ENCODE peak calls at places on chromosome 11, in ten cellular contexts. T is choroid plexus epithelial cell; C is right atrium auricular region; L is brain microvascular endothelial cell; A is fibroblast of pulmonary artery; E is GM13977; Y is GM12865; K is pancreas; I is CD4-positive, alpha-beta T cell; O is sigmoid colon. V is an unnamed sample.

GRCh38 chr11:65053826-65054503 is 4.4 kb downstream of the NAALADL1 start:
- DNase-seq in T (no peak), C (no peak), L (no peak), A (no peak), E (no peak), Y (peak; percentile 33), K (no peak), I (no peak), O (no peak), V (no peak)

GRCh38 chr11:35030716-35031213 is 108.2 kb upstream of the CD44 start:
- DNase-seq in T (peak; percentile 94), C (peak; percentile 83), L (peak; percentile 98), A (peak; percentile 92), E (no peak), Y (peak; percentile 51), K (no peak), I (no peak), O (peak; percentile 69), V (peak; percentile 97)

GRCh38 chr11:1289211-1289935 is 20.1 kb downstream of the TOLLIP start:
- DNase-seq in T (no peak), C (no peak), L (no peak), A (no peak), E (no peak), Y (no peak), K (no peak), I (no peak), O (no peak), V (no peak)

GRCh38 chr11:126862664-126863247 is 137.8 kb downstream of the KIRREL3 start:
- DNase-seq in T (no peak), C (no peak), L (no peak), A (no peak), E (no peak), Y (peak; percentile 51), K (no peak), I (no peak), O (no peak), V (no peak)

GRCh38 chr11:72758690-72759389 is 6.6 kb upstream of the ARAP1 start:
- DNase-seq in T (peak; percentile 98), C (no peak), L (peak; percentile 98), A (peak; percentile 94), E (no peak), Y (no peak), K (peak; percentile 48), I (no peak), O (no peak), V (no peak)

GRCh38 chr11:134022748-134023147 is 46.1 kb upstream of the JAM3 start:
- DNase-seq in T (no peak), C (no peak), L (no peak), A (no peak), E (no peak), Y (no peak), K (no peak), I (no peak), O (no peak), V (no peak)

GRCh38 chr11:89016214-89016613 is 49.6 kb downstream of the GRM5 start:
- DNase-seq in T (no peak), C (no peak), L (no peak), A (no peak), E (no peak), Y (no peak), K (no peak), I (no peak), O (no peak), V (no peak)

GRCh38 chr11:109971184-109971523 is 122.0 kb upstream of the ZC3H12C start:
- DNase-seq in T (peak; percentile 95), C (no peak), L (peak; percentile 73), A (peak; percentile 90), E (no peak), Y (peak; percentile 45), K (no peak), I (no peak), O (no peak), V (peak; percentile 38)

GRCh38 chr11:69892237-69892985 is 73.2 kb upstream of the FGF3 start:
- DNase-seq in T (no peak), C (no peak), L (no peak), A (no peak), E (no peak), Y (no peak), K (no peak), I (no peak), O (no peak), V (no peak)

GRCh38 chr11:43955381-43956118 is 13.1 kb downstream of the C11orf96 start:
- DNase-seq in T (no peak), C (no peak), L (no peak), A (peak; percentile 46), E (no peak), Y (no peak), K (no peak), I (no peak), O (no peak), V (peak; percentile 79)

GRCh38 chr11:85647604-85648299 is at the start of gene TMEM126A:
- DNase-seq in T (peak; percentile 84), C (peak; percentile 88), L (peak; percentile 79), A (peak; percentile 82), E (peak; percentile 83), Y (peak; percentile 92), K (peak; percentile 92), I (peak; percentile 87), O (peak; percentile 93), V (peak; percentile 91)

GRCh38 chr11:85307381-85307780 is 319.8 kb downstream of the DLG2 start:
- DNase-seq in T (no peak), C (no peak), L (no peak), A (no peak), E (no peak), Y (no peak), K (no peak), I (no peak), O (no peak), V (no peak)

GRCh38 chr11:117314840-117315239 is 1.2 kb downstream of the BACE1 start:
- DNase-seq in T (no peak), C (no peak), L (no peak), A (no peak), E (no peak), Y (no peak), K (no peak), I (no peak), O (peak; percentile 59), V (no peak)

GRCh38 chr11:28529046-28529445 is 420.9 kb downstream of the METTL15 start:
- DNase-seq in T (peak; percentile 92), C (no peak), L (peak; percentile 61), A (no peak), E (no peak), Y (no peak), K (no peak), I (no peak), O (no peak), V (no peak)

GRCh38 chr11:28528217-28528616 is 420.0 kb downstream of the METTL15 start:
- DNase-seq in T (no peak), C (no peak), L (no peak), A (no peak), E (no peak), Y (no peak), K (no peak), I (no peak), O (no peak), V (no peak)

GRCh38 chr11:28525636-28526405 is 417.6 kb downstream of the METTL15 start:
- DNase-seq in T (no peak), C (no peak), L (no peak), A (no peak), E (no peak), Y (no peak), K (no peak), I (no peak), O (no peak), V (no peak)

GRCh38 chr11:28526406-28526751 is 418.2 kb downstream of the METTL15 start:
- DNase-seq in T (peak; percentile 23), C (no peak), L (no peak), A (peak; percentile 13), E (no peak), Y (no peak), K (no peak), I (no peak), O (no peak), V (peak; percentile 28)

DNA sequence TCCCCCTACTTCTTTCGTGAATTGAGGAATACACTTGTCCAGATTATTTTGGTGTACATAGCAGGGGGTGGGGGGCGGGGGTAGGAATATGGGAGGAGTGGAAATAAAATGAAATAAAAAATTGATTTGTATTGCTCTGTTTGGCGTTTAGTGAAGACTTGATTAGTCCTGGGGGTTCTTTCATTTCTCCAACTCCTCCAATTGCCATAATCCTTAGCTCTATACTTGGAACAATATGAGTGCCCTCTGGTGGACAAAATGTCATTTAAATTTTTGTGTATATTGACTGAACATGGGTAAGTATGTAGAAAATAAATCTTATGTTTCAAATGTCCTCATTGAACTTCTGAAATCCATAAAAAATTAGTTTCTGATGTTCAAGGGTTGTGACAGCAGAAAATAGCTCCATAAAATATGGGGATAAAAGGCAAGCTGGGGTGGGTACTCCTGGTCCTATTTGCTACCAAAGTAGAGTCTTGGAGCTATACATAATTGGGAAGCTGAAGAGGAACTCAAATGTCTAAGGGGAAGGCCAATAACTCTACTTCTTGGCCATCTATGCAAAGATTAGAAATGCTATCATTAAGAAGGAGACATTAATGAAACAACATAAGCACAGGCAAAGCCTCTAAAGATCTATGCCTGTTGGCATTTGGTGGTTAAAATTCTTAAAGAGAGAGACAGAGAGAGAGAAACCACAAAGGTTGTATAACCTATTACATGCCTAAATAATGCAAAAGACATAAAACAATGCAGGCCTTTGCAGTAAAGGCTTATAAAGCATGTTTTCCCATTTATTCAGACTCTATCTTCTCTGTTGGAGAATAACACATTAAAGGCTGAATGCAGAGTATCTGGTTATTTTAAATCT is 421.6 kb downstream of the METTL15 start:
- DNase-seq in T (peak; percentile 91), C (no peak), L (peak; percentile 51), A (peak; percentile 85), E (peak; percentile 36), Y (peak; percentile 52), K (no peak), I (no peak), O (no peak), V (peak; percentile 59)
- TF ChIP-seq CTCF in T (peak; percentile 45), C (peak; percentile 58), L (peak; percentile 20), A (peak; percentile 38), E (peak; percentile 44), Y (no peak), K (no peak), I (no peak), O (no peak), V (peak; percentile 38)

GRCh38 chr11:120137611-120138521 is at the start of gene TRIM29:
- DNase-seq in T (no peak), C (peak; percentile 28), L (no peak), A (no peak), E (no peak), Y (no peak), K (peak; percentile 18), I (no peak), O (peak; percentile 48), V (peak; percentile 73)
- TF ChIP-seq CTCF in T (no peak), C (no peak), L (no peak), A (no peak), E (no peak), Y (no peak), K (no peak), I (no peak), O (no peak), V (peak; percentile 66)

GRCh38 chr11:17906436-17906835 is 106.4 kb downstream of the SERGEF start:
- DNase-seq in T (no peak), C (no peak), L (no peak), A (no peak), E (no peak), Y (peak; percentile 9), K (no peak), I (no peak), O (no peak), V (peak; percentile 17)
- TF ChIP-seq CTCF in T (peak; percentile 28), C (peak; percentile 42), L (peak; percentile 45), A (no peak), E (peak; percentile 32), Y (peak; percentile 9), K (no peak), I (no peak), O (no peak), V (peak; percentile 14)

GRCh38 chr11:122101625-122102291 is 14.3 kb downstream of the BLID start:
- DNase-seq in T (peak; percentile 92), C (peak; percentile 85), L (peak; percentile 74), A (peak; percentile 89), E (no peak), Y (no peak), K (peak; percentile 55), I (no peak), O (peak; percentile 89), V (peak; percentile 85)
- TF ChIP-seq CTCF in T (peak; percentile 80), C (peak; percentile 84), L (peak; percentile 69), A (peak; percentile 71), E (no peak), Y (no peak), K (no peak), I (no peak), O (peak; percentile 76), V (peak; percentile 41)

V was measured in MCF 10A.